ENCODE peak calls at places on chromosome 16, in six cellular contexts. O is neuronal stem cell; R is AG04449; B is tibial artery; T is activated T-cell treated with anti-CD3 and anti-CD28 coated beads, Interleukin-2, amount 50 U/mL, for 72 hours; K is activated gamma-delta T cell treated with Interleukin-2 at 50 U/mL for 16 hours. M is an unnamed sample.

GRCh38 chr16:54957403-54957802 is 26.7 kb downstream of the IRX5 start:
- DNase-seq in O (no peak), R (no peak), B (no peak), T (peak; percentile 61), K (no peak), M (no peak)

GRCh38 chr16:21116148-21116693 is 34.4 kb downstream of the DNAH3 start:
- DNase-seq in O (no peak), R (no peak), B (no peak), T (peak; percentile 2), K (no peak), M (no peak)

GRCh38 chr16:12228607-12229499 is 252.3 kb downstream of the SNX29 start:
- DNase-seq in O (peak; percentile 48), R (no peak), B (no peak), T (peak; percentile 17), K (peak; percentile 5), M (no peak)

GRCh38 chr16:51134876-51135275 is 16.2 kb downstream of the SALL1 start:
- DNase-seq in O (no peak), R (no peak), B (no peak), T (no peak), K (no peak), M (no peak)

GRCh38 chr16:31298958-31299357 is 39.2 kb downstream of the ITGAM start:
- DNase-seq in O (no peak), R (no peak), B (no peak), T (no peak), K (no peak), M (no peak)

GRCh38 chr16:25014500-25015147 is 545 bp downstream of the ARHGAP17 start:
- DNase-seq in O (peak; percentile 46), R (no peak), B (peak; percentile 52), T (peak; percentile 34), K (no peak), M (peak; percentile 15)

GRCh38 chr16:27107185-27107592 is 40.5 kb downstream of the C16orf82 start:
- DNase-seq in O (no peak), R (no peak), B (no peak), T (no peak), K (no peak), M (no peak)

GRCh38 chr16:81687183-81687456 is 92.0 kb upstream of the PLCG2 start:
- DNase-seq in O (no peak), R (no peak), B (no peak), T (no peak), K (no peak), M (no peak)

GRCh38 chr16:1514507-1514906 is 19.0 kb upstream of the TMEM204 start:
- DNase-seq in O (no peak), R (no peak), B (no peak), T (no peak), K (no peak), M (no peak)

GRCh38 chr16:81752225-81752875 is 26.7 kb upstream of the PLCG2 start:
- DNase-seq in O (no peak), R (no peak), B (peak; percentile 70), T (no peak), K (no peak), M (no peak)

GRCh38 chr16:77555781-77556180 is 120.9 kb upstream of the ADAMTS18 start:
- DNase-seq in O (peak; percentile 9), R (no peak), B (no peak), T (no peak), K (no peak), M (no peak)

GRCh38 chr16:47715442-47716054 is 254.4 kb downstream of the PHKB start:
- DNase-seq in O (no peak), R (no peak), B (no peak), T (no peak), K (no peak), M (no peak)

GRCh38 chr16:19804538-19805323 is 79.9 kb downstream of the GPRC5B start:
- DNase-seq in O (no peak), R (no peak), B (peak; percentile 67), T (peak; percentile 8), K (no peak), M (no peak)

GRCh38 chr16:1546430-1546829 is 13.0 kb downstream of the TMEM204 start:
- DNase-seq in O (no peak), R (no peak), B (no peak), T (no peak), K (no peak), M (no peak)